ENCODE peak calls at places on chromosomes 13 and 19, in six cellular contexts. J is heart left ventricle; I is T follicular helper cell; E is activated CD4-positive, alpha-beta T cell treated with anti-CD3 and anti-CD28 coated beads, Interleukin-2, amount 50 U/mL, for 1 hour; K is AG10803; X is lower leg skin. N is an unnamed sample.
A peak's percentile ranks its signal among the peaks of the same experiment; 100 is the strongest.

GRCh38 chr13:42524487-42525034 is 49.4 kb upstream of the TNFSF11 start:
- DNase-seq in J (no peak), I (no peak), E (no peak), K (peak; percentile 4), X (no peak), N (no peak)

GRCh38 chr13:75285310-75285709 is 196.7 kb downstream of the TBC1D4 start:
- DNase-seq in J (no peak), I (no peak), E (no peak), K (no peak), X (no peak), N (no peak)

GRCh38 chr19:58212336-58213074 is 16.2 kb upstream of the ZNF544 start:
- DNase-seq in J (no peak), I (no peak), E (no peak), K (no peak), X (no peak), N (no peak)

GRCh38 chr19:6610934-6611370 is 20.0 kb upstream of the CD70 start:
- DNase-seq in J (no peak), I (no peak), E (no peak), K (peak; percentile 98), X (no peak), N (no peak)

GRCh38 chr19:45933759-45934158 is 19.2 kb upstream of the NANOS2 start:
- DNase-seq in J (no peak), I (no peak), E (no peak), K (no peak), X (no peak), N (no peak)

GRCh38 chr19:12090807-12091206 is 26.3 kb downstream of the ZNF844 start:
- DNase-seq in J (peak; percentile 72), I (peak; percentile 32), E (peak; percentile 56), K (peak; percentile 59), X (peak; percentile 41), N (peak; percentile 61)

GRCh38 chr19:41844601-41845000 is at the start of gene LYPD4:
- DNase-seq in J (no peak), I (no peak), E (no peak), K (no peak), X (no peak), N (no peak)

GRCh38 chr13:102191951-102192461 is 209.8 kb downstream of the FGF14 start:
- DNase-seq in J (no peak), I (no peak), E (no peak), K (no peak), X (no peak), N (peak; percentile 9)

GRCh38 chr19:10295847-10296591 is 6.3 kb downstream of the ICAM5 start:
- DNase-seq in J (no peak), I (no peak), E (no peak), K (no peak), X (no peak), N (no peak)

GRCh38 chr13:100409132-100409531 is 179.5 kb downstream of the GGACT start:
- DNase-seq in J (no peak), I (no peak), E (no peak), K (no peak), X (no peak), N (no peak)

GRCh38 chr13:80399340-80400163 is 58.6 kb upstream of the SPRY2 start:
- DNase-seq in J (no peak), I (no peak), E (no peak), K (peak; percentile 5), X (peak; percentile 19), N (peak; percentile 55)

N was measured in body of pancreas.